ENCODE peak calls at places on chromosomes 6 and 20, in ten cellular contexts. One of them, this sample, is unnamed. For H3K36me3, the result is how much of the 10 kb centered on the place peaks cover.

GRCh38 chr6:81166770-81167169 is 585.7 kb downstream of the TENT5A start:
- DNase-seq in cardiac muscle cell: peak
- DNase-seq in GM23248: peak
- DNase-seq in psoas muscle: no peak
- DNase-seq in ovary: peak
- DNase-seq in CD4-positive, alpha-beta memory T cell: no peak
- DNase-seq in uterus: no peak
- DNase-seq in Karpas-422: no peak
- DNase-seq in left ventricle myocardium inferior: no peak
- DNase-seq in mammary epithelial cell: no peak
- DNase-seq in this sample: no peak

GRCh38 chr20:16713056-16713455 is 16.8 kb upstream of the SNRPB2 start:
- DNase-seq in cardiac muscle cell: no peak
- DNase-seq in GM23248: no peak
- DNase-seq in psoas muscle: no peak
- DNase-seq in ovary: no peak
- DNase-seq in CD4-positive, alpha-beta memory T cell: no peak
- DNase-seq in uterus: no peak
- DNase-seq in Karpas-422: no peak
- DNase-seq in left ventricle myocardium inferior: no peak
- DNase-seq in mammary epithelial cell: no peak
- DNase-seq in this sample: no peak

GRCh38 chr6:2498224-2498623 is 252.5 kb downstream of the MYLK4 start:
- DNase-seq in cardiac muscle cell: peak
- DNase-seq in GM23248: peak
- DNase-seq in psoas muscle: no peak
- DNase-seq in ovary: no peak
- DNase-seq in CD4-positive, alpha-beta memory T cell: no peak
- DNase-seq in uterus: no peak
- DNase-seq in Karpas-422: no peak
- DNase-seq in left ventricle myocardium inferior: no peak
- DNase-seq in mammary epithelial cell: peak
- DNase-seq in this sample: no peak

GRCh38 chr20:33909331-33909921 is 84.3 kb upstream of the RALY start:
- DNase-seq in cardiac muscle cell: peak
- DNase-seq in GM23248: peak
- DNase-seq in psoas muscle: no peak
- DNase-seq in ovary: peak
- DNase-seq in CD4-positive, alpha-beta memory T cell: no peak
- DNase-seq in uterus: no peak
- DNase-seq in Karpas-422: no peak
- DNase-seq in left ventricle myocardium inferior: no peak
- DNase-seq in mammary epithelial cell: peak
- DNase-seq in this sample: no peak

GRCh38 chr6:106377061-106377540 is 16.6 kb downstream of the CRYBG1 start:
- DNase-seq in cardiac muscle cell: no peak
- DNase-seq in GM23248: peak
- DNase-seq in psoas muscle: no peak
- DNase-seq in ovary: no peak
- DNase-seq in CD4-positive, alpha-beta memory T cell: no peak
- DNase-seq in uterus: no peak
- DNase-seq in Karpas-422: no peak
- DNase-seq in left ventricle myocardium inferior: no peak
- DNase-seq in mammary epithelial cell: peak
- DNase-seq in this sample: no peak

GRCh38 chr6:20953019-20953418 is 418.8 kb downstream of the CDKAL1 start:
- DNase-seq in cardiac muscle cell: no peak
- DNase-seq in GM23248: no peak
- DNase-seq in psoas muscle: no peak
- DNase-seq in ovary: no peak
- DNase-seq in CD4-positive, alpha-beta memory T cell: no peak
- DNase-seq in uterus: no peak
- DNase-seq in Karpas-422: no peak
- DNase-seq in left ventricle myocardium inferior: no peak
- DNase-seq in mammary epithelial cell: no peak
- DNase-seq in this sample: no peak

GRCh38 chr20:6956574-6956973 is 189.1 kb downstream of the BMP2 start:
- DNase-seq in cardiac muscle cell: peak
- DNase-seq in GM23248: peak
- DNase-seq in psoas muscle: no peak
- DNase-seq in ovary: no peak
- DNase-seq in CD4-positive, alpha-beta memory T cell: no peak
- DNase-seq in uterus: no peak
- DNase-seq in Karpas-422: no peak
- DNase-seq in left ventricle myocardium inferior: no peak
- DNase-seq in mammary epithelial cell: peak
- DNase-seq in this sample: no peak

GRCh38 chr6:36660771-36661471 is 17.6 kb upstream of the CDKN1A start:
- DNase-seq in cardiac muscle cell: peak
- DNase-seq in GM23248: peak
- DNase-seq in psoas muscle: peak
- DNase-seq in ovary: peak
- DNase-seq in CD4-positive, alpha-beta memory T cell: no peak
- DNase-seq in uterus: no peak
- DNase-seq in Karpas-422: no peak
- DNase-seq in left ventricle myocardium inferior: peak
- DNase-seq in mammary epithelial cell: no peak
- DNase-seq in this sample: peak

GRCh38 chr6:63014290-63014689 is 197.0 kb upstream of the FKBP1C start:
- DNase-seq in cardiac muscle cell: no peak
- DNase-seq in GM23248: no peak
- DNase-seq in psoas muscle: no peak
- DNase-seq in ovary: no peak
- DNase-seq in CD4-positive, alpha-beta memory T cell: no peak
- DNase-seq in uterus: no peak
- DNase-seq in Karpas-422: no peak
- DNase-seq in left ventricle myocardium inferior: no peak
- DNase-seq in mammary epithelial cell: no peak
- DNase-seq in this sample: no peak

GRCh38 chr6:3509326-3509725 is 52.5 kb upstream of the SLC22A23 start:
- DNase-seq in cardiac muscle cell: no peak
- DNase-seq in GM23248: peak
- DNase-seq in psoas muscle: no peak
- DNase-seq in ovary: no peak
- DNase-seq in CD4-positive, alpha-beta memory T cell: no peak
- DNase-seq in uterus: no peak
- DNase-seq in Karpas-422: no peak
- DNase-seq in left ventricle myocardium inferior: no peak
- DNase-seq in mammary epithelial cell: peak
- DNase-seq in this sample: no peak

GRCh38 chr6:16436550-16436949 is 198.2 kb downstream of the GMPR start:
- DNase-seq in cardiac muscle cell: no peak
- DNase-seq in GM23248: no peak
- DNase-seq in psoas muscle: no peak
- DNase-seq in ovary: no peak
- DNase-seq in CD4-positive, alpha-beta memory T cell: peak
- DNase-seq in uterus: no peak
- DNase-seq in Karpas-422: no peak
- DNase-seq in left ventricle myocardium inferior: no peak
- DNase-seq in mammary epithelial cell: no peak
- DNase-seq in this sample: no peak

GRCh38 chr20:3398681-3399252 is 8.7 kb downstream of the DNAAF9 start:
- DNase-seq in cardiac muscle cell: no peak
- DNase-seq in GM23248: peak
- DNase-seq in psoas muscle: no peak
- DNase-seq in ovary: no peak
- DNase-seq in CD4-positive, alpha-beta memory T cell: no peak
- DNase-seq in uterus: no peak
- DNase-seq in Karpas-422: no peak
- DNase-seq in left ventricle myocardium inferior: no peak
- DNase-seq in mammary epithelial cell: no peak
- DNase-seq in this sample: no peak

GRCh38 chr20:57663681-57664451 is 43.6 kb upstream of the ZBP1 start:
- DNase-seq in cardiac muscle cell: no peak
- DNase-seq in GM23248: no peak
- DNase-seq in psoas muscle: peak
- DNase-seq in ovary: peak
- DNase-seq in CD4-positive, alpha-beta memory T cell: no peak
- DNase-seq in uterus: peak
- DNase-seq in Karpas-422: no peak
- DNase-seq in left ventricle myocardium inferior: peak
- DNase-seq in mammary epithelial cell: no peak
- DNase-seq in this sample: no peak

GRCh38 chr6:126761854-126762253 is 356.6 kb upstream of the RSPO3 start:
- DNase-seq in cardiac muscle cell: no peak
- DNase-seq in GM23248: no peak
- DNase-seq in psoas muscle: no peak
- DNase-seq in ovary: no peak
- DNase-seq in CD4-positive, alpha-beta memory T cell: no peak
- DNase-seq in uterus: no peak
- DNase-seq in Karpas-422: no peak
- DNase-seq in left ventricle myocardium inferior: no peak
- DNase-seq in mammary epithelial cell: no peak
- DNase-seq in this sample: no peak

GRCh38 chr20:19661717-19662637 is 96.1 kb upstream of the RIN2 start:
- DNase-seq in cardiac muscle cell: peak
- DNase-seq in GM23248: peak
- DNase-seq in psoas muscle: peak
- DNase-seq in ovary: peak
- DNase-seq in CD4-positive, alpha-beta memory T cell: peak
- DNase-seq in uterus: peak
- DNase-seq in Karpas-422: peak
- DNase-seq in left ventricle myocardium inferior: peak
- DNase-seq in mammary epithelial cell: peak
- DNase-seq in this sample: peak

GRCh38 chr6:104987218-104987617 is 30.3 kb downstream of the LIN28B start:
- DNase-seq in cardiac muscle cell: no peak
- DNase-seq in GM23248: no peak
- DNase-seq in psoas muscle: no peak
- DNase-seq in ovary: no peak
- DNase-seq in CD4-positive, alpha-beta memory T cell: no peak
- DNase-seq in uterus: no peak
- DNase-seq in Karpas-422: no peak
- DNase-seq in left ventricle myocardium inferior: no peak
- DNase-seq in mammary epithelial cell: no peak
- DNase-seq in this sample: no peak
- H3K36me3 ChIP-seq in cardiac muscle cell: under half
- H3K36me3 ChIP-seq in GM23248: under half
- H3K36me3 ChIP-seq in psoas muscle: under half
- H3K36me3 ChIP-seq in ovary: under half
- H3K36me3 ChIP-seq in CD4-positive, alpha-beta memory T cell: under half
- H3K36me3 ChIP-seq in uterus: under half
- H3K36me3 ChIP-seq in Karpas-422: under half
- H3K36me3 ChIP-seq in left ventricle myocardium inferior: under half
- H3K36me3 ChIP-seq in mammary epithelial cell: under half
- H3K36me3 ChIP-seq in this sample: under half

DNA sequence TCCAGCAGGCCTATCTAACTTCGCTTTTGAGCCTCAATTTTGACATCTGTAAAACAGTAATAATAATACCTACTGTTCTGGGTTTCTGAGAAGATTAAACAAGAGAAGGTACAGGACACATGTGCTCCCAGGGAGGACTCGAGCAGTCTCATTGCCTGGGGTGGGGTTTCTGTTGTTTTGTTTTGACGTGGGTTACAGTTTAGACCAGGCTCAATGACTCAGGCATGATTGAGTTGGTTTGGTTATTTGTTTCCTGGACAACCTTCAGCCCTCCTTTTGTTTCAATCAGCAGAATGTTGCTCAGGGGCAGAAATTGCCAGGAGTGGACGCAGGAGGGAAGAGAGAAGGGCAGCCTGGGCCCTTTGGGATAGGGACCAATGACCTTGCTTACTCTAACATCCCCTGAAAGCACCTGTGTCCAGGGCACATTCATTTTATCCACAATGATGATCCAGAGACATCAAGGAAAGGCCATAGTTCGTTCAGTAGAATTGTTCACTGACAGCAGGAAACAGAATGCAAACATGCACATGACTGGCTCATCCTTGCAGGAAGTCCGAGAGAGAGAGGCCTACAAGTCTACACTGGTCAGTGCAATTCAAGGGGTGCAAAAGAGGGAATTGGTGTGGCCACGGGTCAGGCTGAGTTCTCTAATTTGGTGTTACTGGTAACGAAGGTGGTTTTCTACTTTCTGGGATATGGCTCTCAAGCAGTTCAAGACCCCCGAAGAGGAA is 74.5 kb upstream of the MRPS10 start:
- DNase-seq in cardiac muscle cell: peak
- DNase-seq in GM23248: peak
- DNase-seq in psoas muscle: no peak
- DNase-seq in ovary: no peak
- DNase-seq in CD4-positive, alpha-beta memory T cell: no peak
- DNase-seq in uterus: no peak
- DNase-seq in Karpas-422: no peak
- DNase-seq in left ventricle myocardium inferior: no peak
- DNase-seq in mammary epithelial cell: peak
- DNase-seq in this sample: no peak
- H3K27ac ChIP-seq in cardiac muscle cell: no peak
- H3K27ac ChIP-seq in GM23248: peak
- H3K27ac ChIP-seq in psoas muscle: no peak
- H3K27ac ChIP-seq in ovary: no peak
- H3K27ac ChIP-seq in CD4-positive, alpha-beta memory T cell: no peak
- H3K27ac ChIP-seq in uterus: no peak
- H3K27ac ChIP-seq in Karpas-422: no peak
- H3K27ac ChIP-seq in left ventricle myocardium inferior: no peak
- H3K27ac ChIP-seq in mammary epithelial cell: peak
- H3K27ac ChIP-seq in this sample: no peak

DNA sequence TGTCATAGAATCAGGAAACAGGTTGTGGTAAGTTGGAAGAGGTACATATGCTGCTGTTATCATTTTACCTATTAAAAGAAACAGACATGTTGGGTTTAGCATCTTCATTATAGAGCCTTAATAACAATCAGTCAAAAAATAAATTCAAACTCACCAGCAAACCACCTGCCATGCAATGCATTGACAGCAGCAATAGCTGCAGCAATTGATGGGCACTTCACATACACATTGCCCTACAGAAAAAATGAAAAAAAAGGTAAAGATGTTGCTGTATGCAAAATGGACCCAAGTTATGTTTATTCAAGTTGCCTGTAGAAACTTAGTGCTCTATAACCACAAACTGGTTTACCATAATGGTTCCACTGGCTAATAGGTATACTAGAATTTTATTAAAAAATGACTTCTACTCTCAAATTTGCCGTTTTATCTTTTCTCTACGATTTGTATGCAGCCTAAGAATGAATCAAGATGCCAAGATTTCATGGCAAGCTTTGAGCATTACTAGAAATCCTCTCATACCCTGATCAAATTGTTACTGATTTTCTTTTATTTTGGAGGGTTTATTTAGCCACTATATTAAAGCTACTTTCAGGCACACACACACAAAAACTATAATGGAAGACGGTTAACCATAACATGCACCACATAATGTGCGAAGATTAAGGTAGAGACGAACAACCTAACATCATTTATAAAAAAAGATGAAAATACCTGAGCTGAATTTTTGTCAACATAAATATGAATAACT is 5.5 kb downstream of the ROMO1 start:
- DNase-seq in cardiac muscle cell: no peak
- DNase-seq in GM23248: no peak
- DNase-seq in psoas muscle: no peak
- DNase-seq in ovary: no peak
- DNase-seq in CD4-positive, alpha-beta memory T cell: no peak
- DNase-seq in uterus: no peak
- DNase-seq in Karpas-422: no peak
- DNase-seq in left ventricle myocardium inferior: no peak
- DNase-seq in mammary epithelial cell: no peak
- DNase-seq in this sample: no peak
- H3K36me3 ChIP-seq in cardiac muscle cell: half or more
- H3K36me3 ChIP-seq in GM23248: half or more
- H3K36me3 ChIP-seq in psoas muscle: under half
- H3K36me3 ChIP-seq in ovary: under half
- H3K36me3 ChIP-seq in CD4-positive, alpha-beta memory T cell: half or more
- H3K36me3 ChIP-seq in uterus: under half
- H3K36me3 ChIP-seq in Karpas-422: half or more
- H3K36me3 ChIP-seq in left ventricle myocardium inferior: half or more
- H3K36me3 ChIP-seq in mammary epithelial cell: half or more
- H3K36me3 ChIP-seq in this sample: under half

GRCh38 chr6:109241199-109241598 is 141.1 kb downstream of the CD164 start:
- DNase-seq in cardiac muscle cell: peak
- DNase-seq in GM23248: peak
- DNase-seq in psoas muscle: no peak
- DNase-seq in ovary: no peak
- DNase-seq in CD4-positive, alpha-beta memory T cell: no peak
- DNase-seq in uterus: no peak
- DNase-seq in Karpas-422: no peak
- DNase-seq in left ventricle myocardium inferior: no peak
- DNase-seq in mammary epithelial cell: peak
- DNase-seq in this sample: no peak
- H3K27ac ChIP-seq in cardiac muscle cell: no peak
- H3K27ac ChIP-seq in GM23248: peak
- H3K27ac ChIP-seq in psoas muscle: peak
- H3K27ac ChIP-seq in ovary: no peak
- H3K27ac ChIP-seq in CD4-positive, alpha-beta memory T cell: no peak
- H3K27ac ChIP-seq in uterus: no peak
- H3K27ac ChIP-seq in Karpas-422: no peak
- H3K27ac ChIP-seq in left ventricle myocardium inferior: no peak
- H3K27ac ChIP-seq in mammary epithelial cell: no peak
- H3K27ac ChIP-seq in this sample: no peak

This sample was measured in heart right ventricle.